ENCODE peak calls at places on chromosomes 13 and 19, in four cellular contexts. Y, J, H and F are unnamed samples.

GRCh38 chr19:31138077-31138476 is 211.2 kb downstream of the TSHZ3 start:
- DNase-seq in Y (no peak), J (no peak), H (no peak), F (no peak)

GRCh38 chr19:32339988-32340874 is 5.2 kb upstream of the ZNF507 start:
- DNase-seq in Y (peak), J (peak), H (peak), F (no peak)

GRCh38 chr19:58217607-58218391 is 10.9 kb upstream of the ZNF544 start:
- DNase-seq in Y (no peak), J (no peak), H (no peak), F (no peak)

GRCh38 chr13:27952931-27953670 is 16.0 kb downstream of the CDX2 start:
- DNase-seq in Y (no peak), J (no peak), H (no peak), F (no peak)

GRCh38 chr19:37304190-37304883 is 66.6 kb upstream of the ZNF527 start:
- DNase-seq in Y (no peak), J (no peak), H (no peak), F (no peak)

GRCh38 chr13:113625965-113626661 is 31.9 kb downstream of the ATP4B start:
- DNase-seq in Y (no peak), J (no peak), H (no peak), F (peak)

GRCh38 chr19:3073159-3073563 is 10.9 kb upstream of the TLE5 start:
- DNase-seq in Y (no peak), J (no peak), H (no peak), F (no peak)

GRCh38 chr13:78169386-78169785 is 250.8 kb upstream of the EDNRB start:
- DNase-seq in Y (no peak), J (no peak), H (no peak), F (no peak)

GRCh38 chr13:24706886-24707585 is 26.8 kb downstream of the ATP12A start:
- DNase-seq in Y (no peak), J (no peak), H (no peak), F (no peak)

GRCh38 chr19:47098608-47099007 is 15.0 kb downstream of the ZC3H4 start:
- DNase-seq in Y (no peak), J (no peak), H (no peak), F (no peak)

GRCh38 chr19:41299755-41300089 is 10.2 kb upstream of the CCDC97 start:
- DNase-seq in Y (no peak), J (peak), H (peak), F (no peak)

DNA sequence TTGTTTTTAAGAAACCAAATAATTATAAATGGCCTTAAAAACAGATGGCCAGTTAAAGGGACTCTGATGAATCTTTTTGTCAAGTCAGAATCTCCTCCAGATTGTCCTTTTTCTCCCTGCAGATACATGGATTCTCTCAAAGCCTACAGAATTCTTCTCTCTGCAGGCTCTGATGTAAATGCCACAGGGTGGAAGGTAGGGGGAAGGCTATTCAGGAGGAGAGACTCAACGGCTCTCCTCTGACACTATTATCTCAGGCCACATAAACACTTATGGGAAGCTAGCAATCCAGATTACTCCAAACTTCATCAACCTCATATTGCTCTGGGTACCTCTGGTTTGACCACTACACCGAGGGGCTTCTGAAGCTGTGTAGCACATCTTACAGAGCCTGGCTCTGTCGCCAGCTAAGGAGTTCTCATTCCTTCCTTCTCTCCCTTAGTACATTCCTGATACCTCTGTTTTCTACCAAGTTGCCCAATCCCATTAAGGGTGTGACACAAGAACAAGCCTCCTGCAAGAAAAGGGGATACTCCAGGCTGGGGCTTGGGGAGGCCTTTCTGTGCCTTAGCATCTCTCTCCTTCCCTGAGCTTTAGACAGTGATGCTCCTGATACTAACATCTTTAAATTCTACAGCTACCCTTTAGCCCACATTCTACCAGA is 14.9 kb downstream of the LCP1 start:
- DNase-seq in Y (no peak), J (no peak), H (no peak), F (no peak)
- TF ChIP-seq CTCF in Y (no peak), J (no peak), H (no peak), F (no peak)

DNA sequence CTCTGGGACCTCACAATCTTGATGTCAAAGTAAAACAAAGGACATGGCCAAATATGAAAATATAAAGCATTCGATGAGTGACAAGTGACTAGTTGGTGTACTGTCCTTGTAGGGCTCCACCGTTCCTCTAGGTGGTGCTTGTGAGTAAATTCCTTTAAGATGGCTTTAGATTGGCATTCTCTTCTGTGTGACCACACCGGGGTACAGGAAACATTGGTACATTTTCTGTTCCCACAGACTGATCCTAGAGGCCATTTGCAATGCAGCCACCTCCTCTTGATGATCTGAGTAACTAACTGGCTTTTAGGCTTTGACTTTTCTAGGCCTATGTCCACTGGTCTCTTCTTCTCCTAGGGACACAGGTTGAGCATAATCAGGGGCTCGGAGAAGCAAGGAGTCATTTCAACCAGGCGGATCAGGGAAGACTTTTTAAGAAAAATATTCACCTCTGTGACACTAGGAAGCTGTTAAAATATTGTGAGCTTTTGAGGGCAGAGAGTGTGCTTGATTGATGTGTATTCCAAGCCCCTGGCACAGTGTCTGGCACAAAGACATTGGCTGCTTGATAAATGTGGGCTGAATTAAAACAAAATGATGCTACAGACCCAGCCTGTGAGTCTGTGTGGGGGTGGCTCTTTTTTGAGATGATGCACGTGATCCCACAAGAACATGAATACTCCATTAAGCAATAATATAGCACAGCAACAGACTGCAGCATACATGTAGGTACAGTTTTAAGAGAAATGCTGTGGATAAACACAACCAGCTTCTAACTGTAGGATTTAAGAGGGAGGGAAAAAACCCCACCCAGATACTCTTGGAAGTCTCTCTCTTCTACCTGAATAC is 21.0 kb downstream of the EPSTI1 start:
- DNase-seq in Y (peak), J (no peak), H (peak), F (no peak)
- TF ChIP-seq CTCF in Y (peak), J (peak), H (peak), F (peak)

GRCh38 chr19:34841780-34842179 is 68.8 kb upstream of the ZNF599 start:
- DNase-seq in Y (no peak), J (no peak), H (no peak), F (no peak)

GRCh38 chr19:34837262-34837661 is 64.2 kb upstream of the ZNF599 start:
- DNase-seq in Y (peak), J (no peak), H (no peak), F (no peak)

GRCh38 chr19:34838248-34838647 is 65.2 kb upstream of the ZNF599 start:
- DNase-seq in Y (no peak), J (no peak), H (no peak), F (no peak)

GRCh38 chr19:34835952-34836351 is 62.9 kb upstream of the ZNF599 start:
- DNase-seq in Y (no peak), J (no peak), H (no peak), F (no peak)

DNA sequence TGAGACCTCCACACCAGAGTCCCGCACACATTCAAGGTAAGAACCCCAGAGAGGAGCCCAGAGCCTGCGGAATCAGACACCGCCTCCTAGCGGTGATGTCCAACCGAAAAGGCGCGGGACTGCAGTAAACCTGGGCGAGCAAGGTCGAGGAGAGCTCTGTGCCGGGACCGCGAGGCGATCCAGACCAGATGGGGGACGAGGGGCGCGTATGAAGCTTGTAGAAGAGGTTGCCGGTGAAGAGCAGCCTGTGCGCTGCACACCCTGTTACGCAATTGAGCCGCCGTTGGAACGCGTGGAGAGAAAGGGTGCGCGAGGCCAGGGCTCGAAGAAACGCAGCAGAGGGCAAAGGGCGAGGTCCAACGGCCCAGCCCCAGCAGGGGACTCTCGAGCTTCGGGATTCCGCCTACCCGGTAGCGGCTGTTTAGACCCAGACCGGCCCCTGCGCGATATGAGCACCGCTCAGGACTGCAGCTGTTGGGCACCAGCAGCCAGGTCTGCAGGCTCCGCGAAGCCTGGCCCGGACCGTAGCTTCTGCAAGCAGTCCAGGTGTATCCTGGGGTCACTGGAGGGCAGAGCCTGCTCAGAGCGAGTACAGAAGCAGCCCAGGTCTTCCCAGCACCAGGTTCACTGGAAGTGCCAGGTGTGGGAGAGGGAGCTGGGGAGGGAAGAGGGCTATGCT is 65.9 kb upstream of the ZNF599 start:
- DNase-seq in Y (peak), J (no peak), H (no peak), F (no peak)
- TF ChIP-seq CTCF in Y (peak), J (no peak), H (peak), F (no peak)

DNA sequence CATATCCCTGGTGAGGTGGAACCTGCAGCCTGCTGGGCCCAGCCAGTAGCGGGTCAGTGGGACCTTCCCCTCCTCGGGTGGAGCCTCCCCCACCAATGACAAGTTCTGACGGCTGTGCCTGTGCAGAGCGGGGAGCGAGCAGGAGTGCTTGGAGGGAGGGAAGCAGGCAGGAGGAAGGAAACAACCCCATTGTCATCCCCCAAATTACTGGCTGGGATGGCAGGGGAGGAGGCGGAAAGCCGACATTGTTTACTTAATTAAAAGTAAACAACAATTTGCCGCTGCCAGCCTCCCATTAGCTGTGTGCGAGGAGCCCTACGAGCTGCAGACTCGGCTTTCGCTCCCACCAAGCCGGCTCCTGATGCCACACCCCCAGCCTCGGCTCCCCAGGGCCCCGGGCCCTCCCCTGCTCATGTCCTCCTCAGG is 45.5 kb downstream of the LYL1 start:
- DNase-seq in Y (no peak), J (no peak), H (no peak), F (no peak)
- TF ChIP-seq CTCF in Y (no peak), J (no peak), H (no peak), F (no peak)